ENCODE peak calls at places on chromosomes 4 and X, in four cellular contexts. X, E, K and Z are unnamed samples.

GRCh38 chr4:147136308-147136707 is 190.6 kb upstream of the TTC29 start:
- DNase-seq in X (no peak), E (peak; percentile 84), K (no peak), Z (peak; percentile 75)

GRCh38 chr4:87036713-87037112 is 101.9 kb downstream of the AFF1 start:
- DNase-seq in X (no peak), E (no peak), K (no peak), Z (no peak)

GRCh38 chrX:153703036-153703370 is 15.3 kb downstream of the SLC6A8 start:
- DNase-seq in X (no peak), E (peak; percentile 75), K (no peak), Z (no peak)

GRCh38 chrX:115952417-115953092 is 218.0 kb upstream of the AGTR2 start:
- DNase-seq in X (peak; percentile 35), E (no peak), K (no peak), Z (no peak)

GRCh38 chr4:66681962-66682361 is 863.3 kb downstream of the CENPC start:
- DNase-seq in X (no peak), E (peak; percentile 3), K (no peak), Z (peak; percentile 56)

GRCh38 chr4:183718876-183719275 is 59.8 kb downstream of the TRAPPC11 start:
- DNase-seq in X (no peak), E (no peak), K (no peak), Z (no peak)

GRCh38 chr4:79613269-79613995 is 205.4 kb upstream of the GK2 start:
- DNase-seq in X (no peak), E (no peak), K (no peak), Z (no peak)

GRCh38 chrX:3663576-3664290 is 49.7 kb downstream of the PRKX start:
- DNase-seq in X (no peak), E (no peak), K (no peak), Z (no peak)

GRCh38 chrX:155612312-155613224 is at the start of gene TMLHE:
- DNase-seq in X (peak; percentile 68), E (peak; percentile 47), K (peak; percentile 19), Z (peak; percentile 64)

GRCh38 chr4:83503974-83504373 is 19.1 kb upstream of the ABRAXAS1 start:
- DNase-seq in X (no peak), E (no peak), K (no peak), Z (no peak)

GRCh38 chr4:163540977-163541376 is 46.5 kb downstream of the TMA16 start:
- DNase-seq in X (no peak), E (peak; percentile 95), K (peak; percentile 47), Z (peak; percentile 73)

GRCh38 chr4:112279025-112279881 is 6.5 kb downstream of the TIFA start:
- DNase-seq in X (no peak), E (peak; percentile 34), K (no peak), Z (no peak)

GRCh38 chr4:69640289-69640688 is 847 bp upstream of the UGT2A2 start:
- DNase-seq in X (no peak), E (no peak), K (no peak), Z (peak; percentile 0)

DNA sequence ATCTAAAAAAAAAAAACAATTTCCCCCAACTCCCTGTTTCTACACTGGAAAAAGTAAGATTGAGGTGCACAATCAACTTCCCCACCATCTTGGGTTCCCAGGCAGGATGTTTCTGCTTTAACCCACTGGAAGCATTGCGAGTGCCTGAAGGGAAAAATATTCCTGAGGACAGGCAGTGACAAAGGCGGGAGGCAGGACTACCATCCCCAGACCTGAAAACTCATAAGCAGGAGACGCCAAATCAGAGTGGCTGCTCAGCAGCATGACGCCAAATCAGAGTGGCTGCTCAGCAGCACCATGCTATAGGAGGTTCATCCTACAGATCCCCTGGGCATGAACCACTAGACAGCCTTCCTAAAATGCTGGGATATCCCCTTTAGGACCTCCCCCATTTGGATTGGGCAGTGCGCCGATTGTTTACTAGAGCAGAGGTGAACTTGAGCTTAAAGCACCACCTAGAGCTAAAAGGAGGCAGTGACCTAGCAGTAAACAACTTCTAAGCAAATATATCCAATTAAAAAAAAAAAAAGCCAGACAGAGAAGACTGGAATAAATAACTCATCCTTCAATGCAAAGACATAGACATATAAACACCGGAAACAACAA is 35.0 kb upstream of the GK start:
- DNase-seq in X (peak; percentile 65), E (no peak), K (no peak), Z (peak; percentile 28)
- H4K8ac ChIP-seq in X (no peak overlapping the region), E (no peak overlapping the region), K (peak overlapping the region; percentile 2), Z (no peak overlapping the region)

GRCh38 chrX:50068293-50068568 is 132.6 kb downstream of the AKAP4 start:
- DNase-seq in X (no peak), E (no peak), K (no peak), Z (no peak)
- H3K9ac ChIP-seq in X (no peak overlapping the region), E (no peak overlapping the region), K (no peak overlapping the region), Z (no peak overlapping the region)

DNA sequence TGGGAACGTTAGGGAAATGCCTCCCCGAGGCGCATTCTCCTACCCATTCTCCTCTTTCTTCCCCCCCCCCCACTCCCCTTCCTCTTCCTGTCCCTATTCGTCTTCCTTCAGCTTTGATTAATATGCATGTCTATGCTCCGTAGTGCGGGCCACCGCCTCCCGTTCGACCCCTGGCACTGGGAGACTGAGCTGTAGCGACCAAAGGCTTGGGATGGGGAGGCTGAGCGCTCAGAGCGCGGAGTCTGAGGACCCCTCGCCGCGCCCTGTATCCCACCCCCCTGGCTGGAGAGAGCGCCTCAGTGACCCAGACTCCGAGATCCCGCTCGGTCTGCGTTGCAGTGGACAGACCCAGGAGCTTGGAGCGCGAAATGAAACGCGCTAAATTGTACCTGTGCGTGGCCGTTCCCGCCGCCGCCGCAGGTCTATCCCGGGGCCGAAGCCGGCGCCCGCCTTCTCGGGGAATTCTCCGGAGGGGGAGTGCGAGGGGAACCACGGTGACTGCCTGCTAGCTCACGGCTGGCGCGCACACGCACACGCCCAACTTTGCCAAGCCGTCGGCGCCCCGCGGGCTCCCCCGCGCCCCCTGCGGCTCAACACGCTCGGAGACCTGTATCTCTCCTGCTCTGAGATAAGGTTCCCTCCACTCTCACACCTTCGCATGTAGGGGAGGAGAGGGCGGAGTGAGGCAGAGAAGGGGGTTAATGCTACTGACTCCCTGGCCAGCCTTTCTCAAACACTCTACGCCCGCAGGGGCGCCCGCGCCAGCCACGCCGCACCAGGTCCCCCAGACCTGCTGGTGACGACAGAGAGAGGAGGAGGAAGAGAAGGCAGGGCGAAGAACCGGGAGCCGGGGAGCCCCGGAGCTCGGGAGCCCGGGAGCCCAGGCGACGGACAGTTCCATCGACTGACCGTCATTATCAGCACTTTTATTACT is 1.5 kb upstream of the PTCHD1 start:
- DNase-seq in X (peak; percentile 69), E (no peak), K (no peak), Z (no peak)
- H3K4me3 ChIP-seq in X (peak overlapping the region; percentile 43), E (no peak overlapping the region), K (peak overlapping the region; percentile 14), Z (peak overlapping the region; percentile 24)

DNA sequence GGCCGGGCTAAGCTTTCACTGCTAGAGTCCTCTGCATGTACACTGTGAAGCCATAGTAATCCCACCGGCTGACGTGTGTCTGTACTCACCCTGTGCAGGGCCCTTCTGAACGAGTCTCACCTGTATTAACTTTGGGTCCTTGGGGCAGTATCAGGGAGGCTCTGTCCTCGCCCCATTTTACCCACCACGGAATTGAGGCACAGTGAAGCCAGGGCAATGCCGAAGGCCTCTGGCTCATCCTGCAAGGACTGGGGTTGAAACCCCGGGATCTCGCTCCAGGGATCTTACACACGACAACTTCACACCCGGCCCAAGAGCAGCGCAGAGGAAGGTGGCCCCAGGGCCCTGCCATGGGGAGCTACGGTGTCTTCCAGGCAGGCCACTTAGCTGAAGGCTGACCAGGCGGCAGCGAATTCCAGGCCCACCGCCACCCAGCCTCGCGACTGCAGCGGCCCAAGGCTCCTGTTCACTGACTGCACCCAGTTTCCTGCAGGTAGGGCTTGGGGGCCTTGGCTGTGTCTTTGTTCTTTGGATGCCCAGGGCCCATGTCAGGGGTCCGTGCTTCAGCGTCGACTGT is 75.5 kb upstream of the ADRA2C start:
- DNase-seq in X (no peak), E (no peak), K (no peak), Z (no peak)
- H4K8ac ChIP-seq in X (no peak overlapping the region), E (no peak overlapping the region), K (no peak overlapping the region), Z (no peak overlapping the region)

GRCh38 chr4:47499705-47500104 is 14.6 kb downstream of the ATP10D start:
- DNase-seq in X (no peak), E (peak; percentile 13), K (no peak), Z (no peak)
- H3K9ac ChIP-seq in X (no peak overlapping the region), E (no peak overlapping the region), K (no peak overlapping the region), Z (no peak overlapping the region)

GRCh38 chrX:97159916-97160800 is 276.4 kb downstream of the RPA4 start:
- DNase-seq in X (peak; percentile 95), E (no peak), K (no peak), Z (no peak)
- H3K4me3 ChIP-seq in X (no peak overlapping the region), E (no peak overlapping the region), K (no peak overlapping the region), Z (no peak overlapping the region)

GRCh38 chr4:123955167-123955824 is 558.7 kb downstream of the SPRY1 start:
- DNase-seq in X (no peak), E (no peak), K (no peak), Z (no peak)

GRCh38 chr4:123953556-123953955 is 557.0 kb downstream of the SPRY1 start:
- DNase-seq in X (peak; percentile 13), E (no peak), K (no peak), Z (no peak)

GRCh38 chr4:123952530-123953274 is 556.1 kb downstream of the SPRY1 start:
- DNase-seq in X (peak; percentile 97), E (peak; percentile 47), K (no peak), Z (no peak)

GRCh38 chr4:123954220-123954619 is 557.6 kb downstream of the SPRY1 start:
- DNase-seq in X (peak; percentile 22), E (no peak), K (no peak), Z (no peak)

GRCh38 chr4:123956204-123956603 is 559.6 kb downstream of the SPRY1 start:
- DNase-seq in X (no peak), E (no peak), K (no peak), Z (no peak)
- H4K8ac ChIP-seq in X (no peak overlapping the region), E (no peak overlapping the region), K (no peak overlapping the region), Z (peak overlapping the region; percentile 45)

DNA sequence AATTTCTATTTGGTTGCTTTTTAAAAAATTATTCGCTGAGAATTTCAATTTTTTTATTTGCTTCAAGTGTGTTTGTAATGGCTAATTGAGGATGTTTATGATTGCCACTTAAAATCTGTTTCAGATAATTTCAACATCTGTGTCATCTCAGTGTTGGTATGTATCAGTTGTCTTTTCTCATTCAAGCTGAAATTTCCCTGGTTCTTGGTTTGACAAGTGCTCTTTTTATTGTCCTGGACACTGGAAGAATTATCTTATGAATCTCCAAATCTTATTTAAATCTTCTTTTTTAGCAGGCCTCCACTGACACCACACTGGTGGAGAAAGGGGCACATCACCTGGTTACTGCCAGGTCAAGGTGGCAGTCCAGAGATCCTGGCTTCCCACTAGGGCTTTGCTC is 21.5 kb downstream of the CHST7 start:
- DNase-seq in X (no peak), E (no peak), K (no peak), Z (no peak)
- H3K9ac ChIP-seq in X (no peak overlapping the region), E (no peak overlapping the region), K (no peak overlapping the region), Z (no peak overlapping the region)